ENCODE peak calls at places on chromosomes 12 and 14, in ten cellular contexts. O is Peyer's patch, S is germinal center, U is HFFc6, G is kidney glomerular epithelial cell, R is posterior cingulate gyrus, X is Calu3, V is myocyte, Y is activated T-helper 1 cell treated with Interleukin-2 at 50 U/mL for 16 hours, I is posterior vena cava. L is an unnamed sample.

GRCh38 chr12:5969974-5970690 is 25.1 kb upstream of the ANO2 start:
- DNase-seq in O (no peak), S (no peak), U (peak), G (no peak), R (no peak), X (no peak), V (no peak), Y (no peak), I (no peak), L (no peak)

GRCh38 chr12:105466231-105466900 is 135.9 kb downstream of the C12orf75 start:
- DNase-seq in O (no peak), S (no peak), U (no peak), G (peak), R (no peak), X (no peak), V (no peak), Y (no peak), I (no peak), L (no peak)

GRCh38 chr12:127941332-127941731 is 325.6 kb upstream of the TMEM132C start:
- DNase-seq in O (no peak), S (no peak), U (no peak), G (no peak), R (no peak), X (no peak), V (no peak), Y (no peak), I (no peak), L (no peak)

GRCh38 chr12:59452259-59452658 is 143.6 kb upstream of the SLC16A7 start:
- DNase-seq in O (no peak), S (no peak), U (peak), G (peak), R (no peak), X (peak), V (peak), Y (no peak), I (no peak), L (peak)

GRCh38 chr12:23221066-23221465 is 596.1 kb downstream of the ETNK1 start:
- DNase-seq in O (no peak), S (no peak), U (no peak), G (no peak), R (no peak), X (peak), V (no peak), Y (no peak), I (no peak), L (no peak)

GRCh38 chr14:80211143-80212024 is at the start of gene DIO2:
- DNase-seq in O (no peak), S (no peak), U (peak), G (no peak), R (peak), X (no peak), V (peak), Y (no peak), I (peak), L (no peak)

GRCh38 chr14:95698287-95698686 is 12.1 kb downstream of the TCL1B start:
- DNase-seq in O (no peak), S (no peak), U (no peak), G (no peak), R (no peak), X (no peak), V (no peak), Y (no peak), I (no peak), L (no peak)

GRCh38 chr12:11669348-11669747 is 19.9 kb downstream of the ETV6 start:
- DNase-seq in O (no peak), S (no peak), U (no peak), G (no peak), R (no peak), X (no peak), V (no peak), Y (no peak), I (no peak), L (no peak)

GRCh38 chr14:64937176-64937820 is 5.2 kb downstream of the GPX2 start:
- DNase-seq in O (no peak), S (no peak), U (no peak), G (no peak), R (no peak), X (no peak), V (no peak), Y (no peak), I (no peak), L (no peak)

GRCh38 chr14:89340200-89340667 is 76.8 kb downstream of the FOXN3 start:
- DNase-seq in O (no peak), S (no peak), U (no peak), G (no peak), R (no peak), X (no peak), V (no peak), Y (no peak), I (no peak), L (no peak)

GRCh38 chr12:43482311-43483085 is 69.5 kb downstream of the ADAMTS20 start:
- DNase-seq in O (no peak), S (no peak), U (no peak), G (no peak), R (no peak), X (no peak), V (no peak), Y (no peak), I (no peak), L (no peak)

GRCh38 chr14:96847451-96847850 is 50.3 kb downstream of the VRK1 start:
- DNase-seq in O (no peak), S (no peak), U (no peak), G (no peak), R (no peak), X (no peak), V (no peak), Y (no peak), I (no peak), L (no peak)

GRCh38 chr12:67981236-67982164 is 7.7 kb upstream of the IFNG-AS1 start:
- DNase-seq in O (no peak), S (no peak), U (peak), G (peak), R (no peak), X (no peak), V (peak), Y (no peak), I (no peak), L (no peak)

GRCh38 chr14:43031598-43031997 is 1424.9 kb downstream of the LRFN5 start:
- DNase-seq in O (no peak), S (no peak), U (no peak), G (peak), R (no peak), X (no peak), V (no peak), Y (no peak), I (no peak), L (no peak)

GRCh38 chr12:24948816-24949722 is at the start of gene BCAT1:
- DNase-seq in O (peak), S (peak), U (peak), G (peak), R (peak), X (peak), V (peak), Y (no peak), I (peak), L (peak)

L was measured in mucosa of gallbladder.